ENCODE peak calls at places on chromosomes 13 and 19, in seven cellular contexts. Y is ovary, P is breast epithelium, J is OCI-LY7, O is cardiac muscle cell, F is AG04449, U is heart right ventricle. M is an unnamed sample.

GRCh38 chr13:107258599-107259187 is 690.8 kb upstream of the ARGLU1 start:
- DNase-seq in Y (no peak), P (no peak), J (no peak), O (no peak), F (no peak), U (no peak), M (no peak)

GRCh38 chr13:31896427-31896826 is 135.1 kb upstream of the FRY start:
- DNase-seq in Y (no peak), P (no peak), J (no peak), O (no peak), F (peak), U (peak), M (peak)

GRCh38 chr13:73060251-73061160 is 1.7 kb downstream of the KLF5 start:
- DNase-seq in Y (peak), P (peak), J (no peak), O (no peak), F (peak), U (peak), M (peak)

GRCh38 chr13:29436291-29436690 is 159.2 kb downstream of the SLC7A1 start:
- DNase-seq in Y (no peak), P (no peak), J (no peak), O (no peak), F (peak), U (no peak), M (no peak)

GRCh38 chr13:36412736-36413135 is 19.6 kb upstream of the CCNA1 start:
- DNase-seq in Y (no peak), P (no peak), J (no peak), O (no peak), F (no peak), U (peak), M (no peak)

GRCh38 chr19:3184847-3185481 is 766 bp upstream of the NCLN start:
- DNase-seq in Y (no peak), P (peak), J (peak), O (peak), F (no peak), U (no peak), M (peak)

GRCh38 chr19:40424637-40425449 is 949 bp downstream of the SERTAD1 start:
- DNase-seq in Y (no peak), P (no peak), J (no peak), O (peak), F (no peak), U (no peak), M (no peak)

GRCh38 chr19:34778342-34778741 is 5.3 kb upstream of the ZNF599 start:
- DNase-seq in Y (no peak), P (no peak), J (no peak), O (no peak), F (no peak), U (no peak), M (no peak)

GRCh38 chr19:43570174-43570791 is 5.0 kb downstream of the XRCC1 start:
- DNase-seq in Y (no peak), P (no peak), J (peak), O (no peak), F (no peak), U (no peak), M (no peak)

GRCh38 chr13:23212621-23213020 is 31.8 kb downstream of the SGCG start:
- DNase-seq in Y (no peak), P (no peak), J (no peak), O (peak), F (no peak), U (no peak), M (no peak)

GRCh38 chr13:79742923-79743322 is 262.0 kb downstream of the NDFIP2 start:
- DNase-seq in Y (no peak), P (no peak), J (no peak), O (no peak), F (no peak), U (no peak), M (no peak)

GRCh38 chr13:90585392-90585791 is 762.1 kb upstream of the MIR17HG start:
- DNase-seq in Y (no peak), P (no peak), J (no peak), O (no peak), F (no peak), U (no peak), M (no peak)

GRCh38 chr19:17950310-17951150 is 16.4 kb upstream of the KCNN1 start:
- DNase-seq in Y (peak), P (no peak), J (no peak), O (peak), F (no peak), U (no peak), M (no peak)

GRCh38 chr19:29685326-29685725 is 20.1 kb downstream of the PLEKHF1 start:
- DNase-seq in Y (no peak), P (no peak), J (no peak), O (no peak), F (no peak), U (no peak), M (no peak)

GRCh38 chr13:106916329-106916728 is 348.4 kb upstream of the ARGLU1 start:
- DNase-seq in Y (no peak), P (no peak), J (no peak), O (no peak), F (no peak), U (no peak), M (no peak)

GRCh38 chr19:45275370-45275971 is 24.4 kb downstream of the MARK4 start:
- DNase-seq in Y (no peak), P (no peak), J (no peak), O (no peak), F (no peak), U (no peak), M (no peak)

GRCh38 chr19:41537789-41538188 is 38.2 kb upstream of the CEACAM21 start:
- DNase-seq in Y (no peak), P (no peak), J (peak), O (no peak), F (no peak), U (no peak), M (no peak)

GRCh38 chr13:45662122-45662521 is 40.0 kb upstream of the CBY2 start:
- DNase-seq in Y (no peak), P (no peak), J (no peak), O (no peak), F (no peak), U (no peak), M (no peak)

GRCh38 chr13:30734434-30734833 is 909 bp upstream of the ALOX5AP start:
- DNase-seq in Y (no peak), P (no peak), J (no peak), O (no peak), F (no peak), U (no peak), M (no peak)

GRCh38 chr19:19746286-19747213 is 13.6 kb upstream of the ZNF14 start:
- DNase-seq in Y (no peak), P (no peak), J (no peak), O (no peak), F (no peak), U (no peak), M (no peak)

GRCh38 chr19:42261763-42262162 is 6.8 kb upstream of the ERF start:
- DNase-seq in Y (no peak), P (no peak), J (no peak), O (no peak), F (no peak), U (no peak), M (no peak)

GRCh38 chr13:70893832-70894231 is 785.6 kb upstream of the KLHL1 start:
- DNase-seq in Y (no peak), P (no peak), J (no peak), O (no peak), F (no peak), U (no peak), M (no peak)

GRCh38 chr13:114134944-114135610 is 2.7 kb upstream of the RASA3 start:
- DNase-seq in Y (no peak), P (no peak), J (no peak), O (no peak), F (no peak), U (no peak), M (no peak)

GRCh38 chr13:33057019-33057785 is 41.0 kb downstream of the KL start:
- DNase-seq in Y (no peak), P (no peak), J (peak), O (no peak), F (no peak), U (peak), M (no peak)

GRCh38 chr13:39616087-39616694 is 13.2 kb upstream of the LHFPL6 start:
- DNase-seq in Y (no peak), P (peak), J (peak), O (peak), F (no peak), U (peak), M (no peak)

GRCh38 chr19:5023128-5023571 is 54.2 kb downstream of the KDM4B start:
- DNase-seq in Y (peak), P (peak), J (no peak), O (no peak), F (no peak), U (no peak), M (no peak)

GRCh38 chr13:42891591-42891990 is 100.5 kb downstream of the EPSTI1 start:
- DNase-seq in Y (no peak), P (no peak), J (no peak), O (no peak), F (no peak), U (no peak), M (no peak)

GRCh38 chr19:48634424-48635262 is 2.5 kb downstream of the DBP start:
- DNase-seq in Y (peak), P (peak), J (peak), O (peak), F (no peak), U (peak), M (peak)

GRCh38 chr19:47444388-47444821 is 25.1 kb upstream of the MEIS3 start:
- DNase-seq in Y (no peak), P (no peak), J (no peak), O (peak), F (no peak), U (no peak), M (no peak)

GRCh38 chr13:33186851-33187250 is 98.7 kb downstream of the STARD13 start:
- DNase-seq in Y (no peak), P (no peak), J (no peak), O (no peak), F (no peak), U (no peak), M (no peak)

GRCh38 chr19:18919086-18919894 is at the start of the genes COPE and DDX49:
- DNase-seq in Y (peak), P (peak), J (peak), O (peak), F (peak), U (peak), M (peak)

GRCh38 chr19:21934131-21934530 is 76.6 kb downstream of the ZNF208 start:
- DNase-seq in Y (no peak), P (no peak), J (no peak), O (no peak), F (no peak), U (no peak), M (no peak)

GRCh38 chr19:18007939-18008673 is at the start of gene ARRDC2:
- DNase-seq in Y (peak), P (peak), J (peak), O (peak), F (no peak), U (peak), M (peak)

GRCh38 chr19:13102666-13103584 is at the start of gene LYL1:
- DNase-seq in Y (peak), P (no peak), J (peak), O (peak), F (no peak), U (peak), M (no peak)

GRCh38 chr13:43469791-43470190 is 317.0 kb downstream of the ENOX1 start:
- DNase-seq in Y (no peak), P (no peak), J (no peak), O (no peak), F (peak), U (no peak), M (no peak)

GRCh38 chr19:48186015-48186414 is 15.5 kb downstream of the ZSWIM9 start:
- DNase-seq in Y (no peak), P (no peak), J (peak), O (no peak), F (no peak), U (no peak), M (no peak)

GRCh38 chr19:55278391-55279135 is 1.3 kb downstream of the HSPBP1 start:
- DNase-seq in Y (no peak), P (no peak), J (peak), O (no peak), F (no peak), U (no peak), M (no peak)
- H3K4me3 ChIP-seq in Y (no peak), P (peak), J (peak), O (no peak), F (peak), U (no peak), M (no peak)

GRCh38 chr13:48110132-48110868 is 15.4 kb upstream of the MED4 start:
- DNase-seq in Y (no peak), P (no peak), J (no peak), O (no peak), F (no peak), U (no peak), M (no peak)
- H3K4me3 ChIP-seq in Y (no peak), P (no peak), J (no peak), O (no peak), F (no peak), U (no peak), M (no peak)

GRCh38 chr13:19591864-19592263 is 30.5 kb upstream of the TPTE2 start:
- DNase-seq in Y (no peak), P (no peak), J (no peak), O (no peak), F (no peak), U (no peak), M (no peak)

GRCh38 chr13:19590423-19590822 is 29.1 kb upstream of the TPTE2 start:
- DNase-seq in Y (no peak), P (no peak), J (no peak), O (no peak), F (no peak), U (no peak), M (no peak)

GRCh38 chr13:19589312-19589711 is 28.0 kb upstream of the TPTE2 start:
- DNase-seq in Y (no peak), P (no peak), J (no peak), O (no peak), F (no peak), U (no peak), M (no peak)

GRCh38 chr13:19587635-19588300 is 26.4 kb upstream of the TPTE2 start:
- DNase-seq in Y (no peak), P (no peak), J (peak), O (no peak), F (peak), U (peak), M (no peak)

DNA sequence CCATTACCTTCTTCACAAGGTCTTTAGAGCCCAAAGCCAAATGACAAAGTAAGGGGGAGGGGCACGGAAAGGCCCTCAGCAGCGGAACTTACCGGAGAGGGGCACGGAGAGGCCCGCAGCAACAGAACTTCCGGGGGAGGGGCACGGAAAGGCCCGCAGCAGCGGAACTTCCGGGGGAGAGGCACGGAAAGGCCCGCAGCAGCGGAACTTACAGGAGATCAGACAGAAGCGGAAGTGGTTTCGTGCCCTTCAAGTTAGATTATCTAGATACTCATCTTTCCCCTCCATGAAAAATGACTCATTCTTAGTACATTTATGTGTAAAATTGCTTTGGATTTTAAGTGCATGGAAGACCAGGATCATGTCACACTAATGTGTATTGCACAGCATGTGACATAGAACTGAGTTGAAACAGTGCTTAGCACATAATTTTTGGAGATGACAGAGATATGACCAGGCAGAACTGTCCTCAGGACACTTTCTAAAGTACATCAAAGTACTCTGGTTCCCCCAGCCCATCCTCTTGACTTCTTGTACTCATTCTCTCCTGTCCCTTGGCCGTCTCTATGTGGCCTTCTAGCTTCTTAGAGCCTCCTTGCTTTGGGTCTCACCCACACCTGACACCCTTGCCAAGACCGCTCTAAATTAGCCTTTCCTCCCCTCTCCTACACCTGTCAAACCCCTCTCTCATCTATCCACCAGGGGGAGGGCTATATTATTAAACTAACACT is 25.7 kb upstream of the TPTE2 start:
- DNase-seq in Y (no peak), P (no peak), J (peak), O (no peak), F (no peak), U (no peak), M (no peak)
- H3K4me3 ChIP-seq in Y (no peak), P (peak), J (peak), O (no peak), F (peak), U (no peak), M (no peak)

DNA sequence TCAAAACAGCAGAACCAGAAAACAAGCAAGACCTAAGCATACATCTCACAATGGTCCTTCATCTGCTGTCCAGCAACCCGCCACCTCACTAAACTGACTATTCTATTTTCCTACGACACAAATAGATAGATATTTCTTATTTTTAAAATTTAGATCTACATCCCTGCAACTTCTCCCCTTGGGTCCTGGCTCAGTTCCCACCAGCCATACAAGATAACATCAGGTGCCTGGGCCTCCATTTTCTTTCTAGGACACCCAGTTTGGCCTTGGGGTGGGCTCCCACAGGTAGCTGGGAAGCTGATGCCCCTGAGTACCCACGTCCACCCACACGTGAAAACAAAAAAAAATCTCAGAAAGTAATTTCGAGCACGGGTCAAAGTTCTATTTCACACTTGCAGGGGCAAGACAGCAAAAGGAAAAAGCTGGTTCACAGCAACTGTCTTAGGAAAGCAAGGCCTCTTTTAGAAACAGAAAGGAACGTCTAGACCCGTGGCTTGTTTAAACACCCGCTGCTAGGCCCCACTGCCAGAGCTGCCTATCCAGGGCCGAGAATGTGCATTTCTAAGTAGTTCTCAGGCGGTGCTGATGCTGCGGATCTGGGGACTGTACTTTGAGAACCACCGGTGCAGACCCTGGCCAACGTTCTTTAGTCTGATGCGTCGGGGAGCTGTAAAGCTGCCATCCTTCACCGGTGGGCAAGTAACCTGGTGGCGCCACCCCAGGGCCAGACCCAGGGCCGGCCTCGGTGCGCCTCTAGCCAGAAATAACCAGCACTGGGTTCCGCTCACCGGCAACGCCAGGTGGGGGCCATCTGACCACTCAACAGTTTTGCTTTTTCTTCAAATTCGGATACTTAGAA is 47.3 kb downstream of the TGDS start:
- DNase-seq in Y (peak), P (peak), J (peak), O (peak), F (no peak), U (peak), M (peak)
- H3K4me3 ChIP-seq in Y (peak), P (peak), J (peak), O (peak), F (peak), U (peak), M (peak)

DNA sequence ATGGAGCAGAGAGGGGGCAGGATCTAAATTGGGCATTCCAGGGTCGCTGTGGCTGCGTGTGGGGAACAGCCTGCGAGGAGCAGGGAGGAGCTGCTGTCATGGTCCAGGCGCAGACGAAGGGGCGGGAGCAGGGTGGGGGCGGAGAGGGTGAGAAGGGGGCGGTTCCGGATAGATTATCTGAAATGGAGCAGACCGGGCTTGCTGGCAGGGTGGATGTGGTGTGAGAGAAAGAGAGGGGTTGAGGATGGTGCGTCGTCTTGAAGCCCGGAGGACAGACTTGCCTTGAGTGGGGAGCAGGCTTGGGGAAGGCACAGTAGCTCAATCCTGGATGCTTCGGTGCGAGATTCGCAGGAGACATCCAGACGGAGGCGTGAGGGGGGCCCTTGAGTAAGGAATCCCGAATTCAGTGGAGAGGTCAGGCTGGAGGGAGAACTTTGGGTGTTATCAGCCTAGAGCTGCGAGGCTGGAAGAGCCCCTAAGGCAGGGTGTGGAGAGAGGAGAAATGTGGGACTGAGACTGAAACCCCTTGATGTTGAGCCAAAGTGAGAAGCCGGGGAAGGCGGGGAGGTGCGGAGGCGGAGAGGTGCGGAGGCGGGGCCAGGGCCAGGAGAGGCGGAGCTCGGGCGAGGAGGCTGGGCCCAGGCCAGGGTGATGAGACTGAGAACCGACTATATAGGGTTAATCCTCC is 40.7 kb downstream of the DPF1 start:
- DNase-seq in Y (peak), P (no peak), J (no peak), O (peak), F (no peak), U (peak), M (no peak)
- H3K4me3 ChIP-seq in Y (no peak), P (peak), J (no peak), O (peak), F (peak), U (peak), M (no peak)

DNA sequence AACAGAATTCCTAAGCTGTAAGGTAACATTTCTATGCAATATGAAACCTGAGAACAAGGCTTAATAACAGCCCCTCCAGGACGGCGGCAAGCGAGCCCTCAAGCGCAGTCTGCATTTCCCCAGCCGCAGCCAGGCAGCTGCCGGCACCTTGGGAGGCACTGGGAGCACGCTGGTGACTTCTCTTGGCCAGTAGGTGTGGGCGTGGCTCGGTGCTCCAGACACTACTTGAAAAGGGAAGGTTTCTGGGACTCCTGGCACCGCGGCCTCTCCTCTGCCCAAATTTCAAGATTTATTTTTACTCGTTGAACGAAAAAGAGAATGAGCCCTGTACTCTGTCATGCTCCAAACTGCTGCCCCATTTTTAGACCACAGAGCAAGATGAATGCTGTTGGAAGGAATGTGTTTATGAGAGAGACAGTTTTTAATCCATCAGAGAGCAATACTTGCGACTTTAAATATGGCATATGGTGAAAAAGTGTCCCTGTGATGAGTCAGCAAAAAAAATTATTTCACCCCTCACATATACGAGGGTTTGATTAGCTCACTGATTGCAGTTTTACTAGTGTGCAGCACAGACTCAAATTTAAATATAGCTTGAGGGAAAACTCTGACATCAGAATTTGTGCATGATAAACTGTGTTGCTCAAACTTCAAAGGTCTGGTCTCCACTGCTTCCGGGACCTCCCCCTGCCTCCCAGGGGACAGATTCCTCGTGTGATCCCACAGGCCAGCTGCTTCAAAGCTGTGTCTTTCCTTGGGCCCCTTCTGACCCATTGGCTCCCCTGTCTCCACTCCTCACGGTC is 81.3 kb downstream of the COL4A2 start:
- DNase-seq in Y (peak), P (peak), J (no peak), O (no peak), F (no peak), U (peak), M (no peak)
- H3K4me3 ChIP-seq in Y (peak), P (peak), J (no peak), O (no peak), F (peak), U (peak), M (no peak)